ENCODE peak calls at places on chromosome 1, in six cellular contexts. U, Y, L, G, C and R are unnamed samples. For H3K4me1, the result is how much of the 10 kb centered on the place peaks cover.

GRCh38 chr1:147168626-147169058 is 3.6 kb downstream of the PRKAB2 start:
- DNase-seq in C (no peak), U (no peak), L (peak), G (no peak), Y (no peak), R (no peak)

GRCh38 chr1:206011057-206011456 is 7.9 kb upstream of the RAB7B start:
- DNase-seq in Y (no peak), G (no peak), L (no peak), U (no peak), C (no peak), R (no peak)

GRCh38 chr1:212667223-212668139 is 32.2 kb downstream of the BATF3 start:
- DNase-seq in U (no peak), Y (peak), L (peak), G (peak), C (no peak), R (peak)

GRCh38 chr1:32204943-32205361 is 519 bp upstream of the IQCC start:
- DNase-seq in C (no peak), G (no peak), L (no peak), U (no peak), Y (no peak), R (no peak)

GRCh38 chr1:33147997-33148314 is 33.9 kb downstream of the TRIM62 start:
- DNase-seq in U (peak), C (no peak), G (no peak), Y (peak), L (no peak), R (no peak)

GRCh38 chr1:84653130-84653680 is 37.1 kb downstream of the SSX2IP start:
- DNase-seq in C (no peak), G (no peak), U (no peak), L (peak), Y (no peak), R (no peak)

GRCh38 chr1:6351480-6352137 is 42.0 kb downstream of the ACOT7 start:
- DNase-seq in G (no peak), Y (no peak), L (no peak), U (no peak), C (no peak), R (no peak)

GRCh38 chr1:162674018-162674608 is 41.8 kb downstream of the DDR2 start:
- DNase-seq in C (no peak), Y (no peak), U (no peak), G (no peak), L (peak), R (no peak)

GRCh38 chr1:83697220-83697619 is 301.7 kb downstream of the TTLL7 start:
- DNase-seq in C (no peak), U (no peak), G (no peak), Y (no peak), L (no peak), R (no peak)

GRCh38 chr1:151841141-151841540 is 1.5 kb upstream of the C2CD4D start:
- DNase-seq in U (no peak), G (no peak), C (no peak), L (peak), Y (peak), R (no peak)

GRCh38 chr1:159916240-159917051 is 8.9 kb downstream of the TAGLN2 start:
- DNase-seq in Y (no peak), L (peak), G (no peak), C (no peak), U (no peak), R (no peak)

GRCh38 chr1:106879538-106879937 is 176.9 kb upstream of the PRMT6 start:
- DNase-seq in C (no peak), Y (no peak), G (no peak), U (no peak), L (no peak), R (no peak)

GRCh38 chr1:234372011-234372757 is 1.1 kb upstream of the COA6 start:
- DNase-seq in U (no peak), G (no peak), C (no peak), L (no peak), Y (no peak), R (peak)

GRCh38 chr1:234373938-234374240 is 633 bp downstream of the COA6 start:
- DNase-seq in L (no peak), G (no peak), U (no peak), C (no peak), Y (no peak), R (no peak)

GRCh38 chr1:234371414-234371813 is 1.8 kb upstream of the COA6 start:
- DNase-seq in U (no peak), C (no peak), L (no peak), G (no peak), Y (no peak), R (no peak)

GRCh38 chr1:234375672-234376071 is 2.4 kb downstream of the COA6 start:
- DNase-seq in Y (no peak), G (no peak), C (no peak), L (no peak), U (no peak), R (no peak)

DNA sequence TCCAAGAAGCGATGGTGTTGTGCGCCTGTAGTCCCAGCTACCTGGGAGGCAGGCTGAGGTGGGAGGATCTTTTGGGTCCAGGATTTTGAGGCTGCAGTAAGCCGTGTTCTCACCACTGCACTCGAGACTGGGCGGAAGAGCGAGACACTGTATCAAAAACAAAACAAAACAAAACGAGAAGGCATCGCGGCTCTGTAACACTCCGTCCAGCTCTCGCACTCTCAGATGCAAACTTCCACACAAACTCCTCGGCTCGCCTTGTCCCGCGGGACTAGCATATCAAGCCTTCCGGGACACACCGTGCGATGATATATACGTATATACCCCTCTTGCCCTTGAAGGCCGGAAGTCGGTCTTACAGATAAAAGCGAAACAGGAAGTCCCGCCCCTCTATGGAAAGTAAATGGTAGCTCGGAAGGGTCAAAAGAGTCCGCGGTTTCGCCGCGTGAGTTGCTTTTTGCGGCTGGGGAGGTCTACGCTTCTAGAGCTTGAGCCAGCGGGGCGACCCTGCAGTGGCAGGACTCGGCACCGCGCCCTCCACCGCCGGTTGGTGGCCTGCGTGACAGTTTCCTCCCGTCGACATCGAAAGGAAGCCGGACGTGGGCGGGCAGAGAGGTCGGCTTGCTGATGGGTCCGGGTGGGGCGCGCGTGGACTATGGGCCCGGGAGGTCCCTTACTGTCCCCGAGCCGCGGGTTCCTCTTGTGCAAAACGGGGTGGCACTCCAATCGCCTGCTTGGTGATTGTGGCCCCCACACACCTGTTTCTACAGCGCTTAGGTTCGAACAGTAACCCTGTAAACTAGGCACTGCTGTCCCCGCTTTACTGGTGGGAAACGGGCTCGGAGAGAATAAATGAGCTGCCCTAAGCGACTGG is at the start of gene COA6:
- DNase-seq in C (peak), G (peak), L (peak), Y (peak), U (peak), R (peak)
- H2AFZ ChIP-seq in C (peak), G (peak), L (peak), Y (peak), U (peak), R (peak)

GRCh38 chr1:156657971-156658319 is 16.0 kb downstream of the BCAN start:
- DNase-seq in Y (no peak), L (no peak), C (no peak), G (no peak), U (no peak), R (no peak)

GRCh38 chr1:156659994-156660751 is 17.0 kb downstream of the NES start:
- DNase-seq in G (peak), L (peak), C (peak), Y (peak), U (peak), R (peak)

GRCh38 chr1:156658496-156658895 is 16.6 kb downstream of the BCAN start:
- DNase-seq in L (no peak), G (no peak), Y (no peak), U (no peak), C (no peak), R (no peak)

GRCh38 chr1:156659672-156659993 is 17.6 kb downstream of the NES start:
- DNase-seq in Y (no peak), L (no peak), G (no peak), C (no peak), U (no peak), R (no peak)

GRCh38 chr1:156658945-156659574 is 17.1 kb downstream of the BCAN start:
- DNase-seq in C (no peak), L (no peak), U (no peak), G (no peak), Y (no peak), R (no peak)
- H3K4me2 ChIP-seq in C (peak), L (no peak), U (peak), G (no peak), Y (peak), R (no peak)

GRCh38 chr1:184487561-184488200 is 100.9 kb downstream of the C1orf21 start:
- DNase-seq in U (no peak), C (no peak), L (no peak), G (no peak), Y (no peak), R (no peak)

GRCh38 chr1:184486761-184487445 is 100.1 kb downstream of the C1orf21 start:
- DNase-seq in Y (no peak), L (no peak), U (no peak), G (peak), C (no peak), R (no peak)

GRCh38 chr1:184489908-184490307 is 103.1 kb downstream of the C1orf21 start:
- DNase-seq in Y (no peak), U (no peak), L (no peak), G (no peak), C (no peak), R (no peak)

GRCh38 chr1:184483101-184483813 is 96.4 kb downstream of the C1orf21 start:
- DNase-seq in U (no peak), L (peak), G (no peak), C (no peak), Y (no peak), R (peak)

DNA sequence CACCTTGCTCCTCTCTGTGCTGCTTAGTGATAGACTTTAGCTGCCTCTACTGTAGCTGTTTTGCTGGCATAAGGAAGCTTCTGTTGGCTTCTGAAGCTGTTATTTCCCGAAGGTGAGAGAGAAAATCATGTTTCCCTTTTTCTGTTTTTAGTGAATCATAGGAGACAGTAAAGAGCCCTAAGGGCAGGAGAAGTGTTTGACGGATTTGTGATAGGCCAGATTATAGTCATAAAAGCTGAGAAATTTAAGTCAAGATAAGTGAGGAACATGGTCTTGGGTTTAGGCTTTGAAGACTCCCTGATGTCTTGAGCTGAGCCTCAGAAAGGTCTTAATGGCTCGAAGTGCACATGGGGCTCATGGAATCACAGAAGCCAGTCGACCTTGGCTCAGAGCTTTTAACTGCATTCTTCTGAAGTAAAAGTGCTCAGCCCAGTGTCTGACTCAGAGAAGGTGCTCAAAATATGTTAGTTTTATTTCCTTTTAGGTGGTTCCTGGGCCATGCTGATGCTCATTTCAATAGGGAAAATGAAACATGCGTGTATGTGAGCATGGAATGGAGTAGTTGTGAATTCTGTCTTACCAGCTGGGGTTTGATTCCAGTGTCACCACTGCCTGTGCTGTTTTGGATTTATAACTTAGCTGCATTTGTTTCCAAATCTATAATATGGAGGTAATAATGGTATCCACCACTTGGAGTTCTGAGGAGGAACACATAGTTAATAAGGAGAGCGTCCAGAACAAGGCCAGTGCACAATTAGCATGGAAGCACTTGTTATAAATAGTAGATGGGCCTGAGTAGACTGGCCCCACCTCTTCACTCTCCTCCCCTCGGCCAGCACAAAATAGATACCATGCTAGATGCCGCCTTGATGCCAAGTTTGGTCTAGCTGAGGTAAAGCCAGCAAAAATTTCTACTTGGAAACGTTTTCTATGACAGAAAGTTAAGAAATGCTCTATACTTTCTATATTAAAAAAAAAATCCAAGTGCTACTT is 99.2 kb downstream of the C1orf21 start:
- DNase-seq in Y (no peak), U (no peak), G (no peak), L (peak), C (no peak), R (no peak)
- H3K4me1 ChIP-seq in Y (under half), U (under half), G (under half), L (under half), C (under half), R (under half)

GRCh38 chr1:234610061-234610581 is at the start of gene IRF2BP2:
- DNase-seq in Y (peak), G (peak), C (no peak), U (peak), L (peak), R (peak)
- H2AFZ ChIP-seq in Y (no peak), G (no peak), C (peak), U (peak), L (no peak), R (peak)

DNA sequence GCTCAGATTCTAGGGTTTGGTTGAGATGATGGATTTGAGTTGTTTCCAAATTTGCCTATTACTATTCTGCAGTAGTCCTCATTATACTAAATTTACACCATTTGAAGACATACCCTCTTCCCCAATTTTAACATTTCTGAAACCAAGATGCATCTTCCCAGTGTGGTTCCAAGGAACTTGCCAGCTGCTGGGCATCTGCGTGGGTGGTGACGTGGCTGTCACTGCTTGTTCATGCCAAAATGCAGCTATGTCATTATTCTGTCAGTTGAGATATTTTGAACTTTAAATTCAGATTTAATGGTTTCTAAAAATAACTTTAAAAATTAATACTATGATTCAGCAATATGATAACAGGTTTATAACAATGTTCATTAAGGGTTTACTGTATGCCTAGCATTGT is 1.2 kb downstream of the ZFP69 start:
- DNase-seq in G (no peak), C (no peak), Y (no peak), U (no peak), L (no peak), R (no peak)
- H3K4me2 ChIP-seq in G (peak), C (peak), Y (no peak), U (peak), L (peak), R (peak)